ENCODE peak calls at places on chromosomes 1 and 21, in seven cellular contexts. One of them, this sample, is unnamed.
A peak's percentile ranks its signal among the peaks of the same experiment; 100 is the strongest.

GRCh38 chr21:37742532-37742931 is 173.7 kb downstream of the KCNJ6 start:
- DNase-seq in HCT116: no peak
- DNase-seq in CD4-positive, CD25-positive, alpha-beta regulatory T cell: no peak
- DNase-seq in MM.1S: no peak
- DNase-seq in GM23248: peak; percentile 62
- DNase-seq in uterus: no peak
- DNase-seq in keratinocyte: no peak
- DNase-seq in this sample: peak; percentile 13

GRCh38 chr1:47914218-47914937 is 82.8 kb downstream of the TRABD2B start:
- DNase-seq in MM.1S: no peak
- DNase-seq in GM23248: no peak
- DNase-seq in keratinocyte: no peak
- DNase-seq in HCT116: no peak
- DNase-seq in CD4-positive, CD25-positive, alpha-beta regulatory T cell: no peak
- DNase-seq in uterus: no peak
- DNase-seq in this sample: no peak

GRCh38 chr1:179146916-179147315 is 65.0 kb downstream of the TOR3A start:
- DNase-seq in uterus: no peak
- DNase-seq in GM23248: peak; percentile 64
- DNase-seq in HCT116: no peak
- DNase-seq in CD4-positive, CD25-positive, alpha-beta regulatory T cell: no peak
- DNase-seq in keratinocyte: no peak
- DNase-seq in MM.1S: no peak
- DNase-seq in this sample: no peak

GRCh38 chr1:169115891-169116585 is 9.5 kb downstream of the ATP1B1 start:
- DNase-seq in MM.1S: peak; percentile 87
- DNase-seq in keratinocyte: peak; percentile 75
- DNase-seq in CD4-positive, CD25-positive, alpha-beta regulatory T cell: no peak
- DNase-seq in GM23248: no peak
- DNase-seq in uterus: no peak
- DNase-seq in HCT116: no peak
- DNase-seq in this sample: peak; percentile 28

GRCh38 chr1:245245021-245245667 is 90.4 kb downstream of the KIF26B start:
- DNase-seq in CD4-positive, CD25-positive, alpha-beta regulatory T cell: no peak
- DNase-seq in keratinocyte: no peak
- DNase-seq in uterus: no peak
- DNase-seq in MM.1S: no peak
- DNase-seq in HCT116: no peak
- DNase-seq in GM23248: no peak
- DNase-seq in this sample: no peak

GRCh38 chr1:203268901-203269653 is 36.2 kb upstream of the BTG2 start:
- DNase-seq in GM23248: peak; percentile 80
- DNase-seq in uterus: no peak
- DNase-seq in HCT116: peak; percentile 64
- DNase-seq in CD4-positive, CD25-positive, alpha-beta regulatory T cell: peak; percentile 77
- DNase-seq in keratinocyte: no peak
- DNase-seq in MM.1S: peak; percentile 93
- DNase-seq in this sample: peak; percentile 93

GRCh38 chr1:16925635-16926490 is 4.1 kb downstream of the CROCC start:
- DNase-seq in GM23248: no peak
- DNase-seq in CD4-positive, CD25-positive, alpha-beta regulatory T cell: no peak
- DNase-seq in MM.1S: no peak
- DNase-seq in keratinocyte: peak; percentile 67
- DNase-seq in HCT116: no peak
- DNase-seq in uterus: no peak
- DNase-seq in this sample: no peak

GRCh38 chr1:248872752-248873408 is 14.0 kb upstream of the ZNF692 start:
- DNase-seq in GM23248: peak; percentile 83
- DNase-seq in MM.1S: peak; percentile 76
- DNase-seq in HCT116: peak; percentile 53
- DNase-seq in uterus: peak; percentile 60
- DNase-seq in keratinocyte: no peak
- DNase-seq in CD4-positive, CD25-positive, alpha-beta regulatory T cell: peak; percentile 39
- DNase-seq in this sample: peak; percentile 73

GRCh38 chr1:20375563-20375962 is 84.9 kb downstream of the VWA5B1 start:
- DNase-seq in CD4-positive, CD25-positive, alpha-beta regulatory T cell: no peak
- DNase-seq in keratinocyte: no peak
- DNase-seq in MM.1S: no peak
- DNase-seq in GM23248: peak; percentile 64
- DNase-seq in uterus: no peak
- DNase-seq in HCT116: no peak
- DNase-seq in this sample: no peak

GRCh38 chr1:174713796-174714195 is 266.0 kb downstream of the GPR52 start:
- DNase-seq in MM.1S: no peak
- DNase-seq in uterus: no peak
- DNase-seq in HCT116: no peak
- DNase-seq in CD4-positive, CD25-positive, alpha-beta regulatory T cell: no peak
- DNase-seq in GM23248: no peak
- DNase-seq in keratinocyte: no peak
- DNase-seq in this sample: no peak

GRCh38 chr21:42571391-42572150 is 57.9 kb downstream of the SLC37A1 start:
- DNase-seq in GM23248: no peak
- DNase-seq in MM.1S: no peak
- DNase-seq in CD4-positive, CD25-positive, alpha-beta regulatory T cell: no peak
- DNase-seq in HCT116: no peak
- DNase-seq in keratinocyte: no peak
- DNase-seq in uterus: peak; percentile 3
- DNase-seq in this sample: no peak

GRCh38 chr1:91608876-91609275 is 108.2 kb downstream of the CDC7 start:
- DNase-seq in GM23248: peak; percentile 84
- DNase-seq in keratinocyte: peak; percentile 72
- DNase-seq in HCT116: no peak
- DNase-seq in MM.1S: no peak
- DNase-seq in uterus: no peak
- DNase-seq in CD4-positive, CD25-positive, alpha-beta regulatory T cell: no peak
- DNase-seq in this sample: no peak

GRCh38 chr21:36478941-36479340 is 981 bp downstream of the CLDN14 start:
- DNase-seq in uterus: no peak
- DNase-seq in keratinocyte: no peak
- DNase-seq in CD4-positive, CD25-positive, alpha-beta regulatory T cell: no peak
- DNase-seq in GM23248: peak; percentile 55
- DNase-seq in HCT116: no peak
- DNase-seq in MM.1S: no peak
- DNase-seq in this sample: no peak

GRCh38 chr1:50308883-50309282 is 114.4 kb downstream of the DMRTA2 start:
- DNase-seq in uterus: no peak
- DNase-seq in CD4-positive, CD25-positive, alpha-beta regulatory T cell: no peak
- DNase-seq in GM23248: peak; percentile 46
- DNase-seq in keratinocyte: no peak
- DNase-seq in HCT116: no peak
- DNase-seq in MM.1S: peak; percentile 54
- DNase-seq in this sample: peak; percentile 48

GRCh38 chr1:2569060-2569459 is 12.9 kb downstream of the TNFRSF14 start:
- DNase-seq in uterus: no peak
- DNase-seq in GM23248: no peak
- DNase-seq in MM.1S: no peak
- DNase-seq in HCT116: no peak
- DNase-seq in CD4-positive, CD25-positive, alpha-beta regulatory T cell: no peak
- DNase-seq in keratinocyte: no peak
- DNase-seq in this sample: no peak

GRCh38 chr1:89085781-89086180 is 20.8 kb upstream of the GBP1 start:
- DNase-seq in uterus: no peak
- DNase-seq in HCT116: peak; percentile 40
- DNase-seq in keratinocyte: no peak
- DNase-seq in CD4-positive, CD25-positive, alpha-beta regulatory T cell: no peak
- DNase-seq in MM.1S: peak; percentile 39
- DNase-seq in GM23248: no peak
- DNase-seq in this sample: peak; percentile 16

GRCh38 chr1:228102791-228103620 is at the start of gene C1orf35:
- DNase-seq in MM.1S: peak; percentile 98
- DNase-seq in HCT116: peak; percentile 84
- DNase-seq in uterus: peak; percentile 94
- DNase-seq in CD4-positive, CD25-positive, alpha-beta regulatory T cell: peak; percentile 94
- DNase-seq in keratinocyte: no peak
- DNase-seq in GM23248: peak; percentile 99
- DNase-seq in this sample: peak; percentile 96

DNA sequence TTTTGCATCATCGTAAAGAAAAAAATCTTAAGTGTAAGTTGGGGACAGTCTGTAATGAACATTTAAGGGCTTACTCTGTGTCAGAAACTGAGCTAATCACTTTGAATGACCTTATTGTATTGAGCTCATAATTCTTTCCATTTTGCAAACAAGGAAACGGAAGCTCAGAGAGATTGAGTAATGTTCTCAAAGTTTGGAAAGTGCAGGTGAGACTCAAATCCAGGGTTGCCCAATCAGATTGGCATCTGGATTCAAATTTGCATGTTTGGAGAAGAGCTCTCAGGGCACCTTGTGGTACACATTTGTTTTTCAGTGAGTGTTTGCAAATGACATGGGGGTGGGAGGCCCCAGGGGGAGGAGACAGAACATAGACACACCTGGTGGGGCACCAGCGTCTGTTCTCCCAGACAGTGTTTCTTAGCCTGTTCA is 8.0 kb downstream of the ALPL start:
- DNase-seq in uterus: no peak
- DNase-seq in MM.1S: no peak
- DNase-seq in GM23248: no peak
- DNase-seq in CD4-positive, CD25-positive, alpha-beta regulatory T cell: no peak
- DNase-seq in HCT116: no peak
- DNase-seq in keratinocyte: no peak
- DNase-seq in this sample: peak; percentile 47
- H3K27ac ChIP-seq in uterus: no peak overlapping the region
- H3K27ac ChIP-seq in MM.1S: no peak overlapping the region
- H3K27ac ChIP-seq in GM23248: no peak overlapping the region
- H3K27ac ChIP-seq in CD4-positive, CD25-positive, alpha-beta regulatory T cell: no peak overlapping the region
- H3K27ac ChIP-seq in HCT116: no peak overlapping the region
- H3K27ac ChIP-seq in keratinocyte: no peak overlapping the region
- H3K27ac ChIP-seq in this sample: peak overlapping the region; percentile 72

GRCh38 chr1:73327180-73327793 is 870.7 kb downstream of the LRRIQ3 start:
- DNase-seq in uterus: no peak
- DNase-seq in keratinocyte: no peak
- DNase-seq in CD4-positive, CD25-positive, alpha-beta regulatory T cell: no peak
- DNase-seq in MM.1S: no peak
- DNase-seq in GM23248: no peak
- DNase-seq in HCT116: no peak
- DNase-seq in this sample: no peak

GRCh38 chr1:73327998-73328397 is 870.0 kb downstream of the LRRIQ3 start:
- DNase-seq in MM.1S: no peak
- DNase-seq in GM23248: no peak
- DNase-seq in uterus: no peak
- DNase-seq in HCT116: no peak
- DNase-seq in CD4-positive, CD25-positive, alpha-beta regulatory T cell: no peak
- DNase-seq in keratinocyte: no peak
- DNase-seq in this sample: no peak

GRCh38 chr1:73326663-73327062 is 871.3 kb downstream of the LRRIQ3 start:
- DNase-seq in uterus: no peak
- DNase-seq in MM.1S: no peak
- DNase-seq in HCT116: no peak
- DNase-seq in GM23248: no peak
- DNase-seq in CD4-positive, CD25-positive, alpha-beta regulatory T cell: no peak
- DNase-seq in keratinocyte: no peak
- DNase-seq in this sample: no peak

GRCh38 chr1:73333847-73334503 is 864.0 kb downstream of the LRRIQ3 start:
- DNase-seq in CD4-positive, CD25-positive, alpha-beta regulatory T cell: no peak
- DNase-seq in keratinocyte: no peak
- DNase-seq in GM23248: no peak
- DNase-seq in uterus: no peak
- DNase-seq in HCT116: no peak
- DNase-seq in MM.1S: no peak
- DNase-seq in this sample: no peak

DNA sequence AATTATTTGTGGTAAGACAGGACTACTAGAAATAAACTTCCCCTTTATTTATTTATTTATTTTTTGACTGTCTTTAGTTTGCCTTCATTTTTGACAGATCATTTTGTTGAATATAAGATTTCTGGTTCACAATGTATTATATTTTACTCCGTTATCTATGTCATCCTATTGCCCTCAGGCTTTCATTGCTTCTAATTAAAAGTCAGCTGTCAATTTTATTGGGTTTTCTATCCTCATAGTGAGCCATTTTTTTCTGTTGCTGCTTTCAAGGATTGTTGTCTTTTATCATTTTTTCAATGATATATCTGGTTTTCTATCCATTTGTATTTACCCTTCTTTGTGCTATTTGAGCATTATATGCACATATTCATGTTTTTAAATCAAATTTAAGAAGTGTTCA is 866.2 kb downstream of the LRRIQ3 start:
- DNase-seq in MM.1S: no peak
- DNase-seq in GM23248: no peak
- DNase-seq in HCT116: no peak
- DNase-seq in CD4-positive, CD25-positive, alpha-beta regulatory T cell: no peak
- DNase-seq in keratinocyte: no peak
- DNase-seq in uterus: no peak
- DNase-seq in this sample: no peak
- H3K9me3 ChIP-seq in MM.1S: no peaks in the 10 kb centered on the region
- H3K9me3 ChIP-seq in GM23248: peaks cover 6% of the 10 kb centered on the region
- H3K9me3 ChIP-seq in HCT116: peaks cover 14% of the 10 kb centered on the region
- H3K9me3 ChIP-seq in CD4-positive, CD25-positive, alpha-beta regulatory T cell: peaks cover 2% of the 10 kb centered on the region
- H3K9me3 ChIP-seq in keratinocyte: no peaks in the 10 kb centered on the region
- H3K9me3 ChIP-seq in uterus: no peaks in the 10 kb centered on the region
- H3K9me3 ChIP-seq in this sample: no peaks in the 10 kb centered on the region

DNA sequence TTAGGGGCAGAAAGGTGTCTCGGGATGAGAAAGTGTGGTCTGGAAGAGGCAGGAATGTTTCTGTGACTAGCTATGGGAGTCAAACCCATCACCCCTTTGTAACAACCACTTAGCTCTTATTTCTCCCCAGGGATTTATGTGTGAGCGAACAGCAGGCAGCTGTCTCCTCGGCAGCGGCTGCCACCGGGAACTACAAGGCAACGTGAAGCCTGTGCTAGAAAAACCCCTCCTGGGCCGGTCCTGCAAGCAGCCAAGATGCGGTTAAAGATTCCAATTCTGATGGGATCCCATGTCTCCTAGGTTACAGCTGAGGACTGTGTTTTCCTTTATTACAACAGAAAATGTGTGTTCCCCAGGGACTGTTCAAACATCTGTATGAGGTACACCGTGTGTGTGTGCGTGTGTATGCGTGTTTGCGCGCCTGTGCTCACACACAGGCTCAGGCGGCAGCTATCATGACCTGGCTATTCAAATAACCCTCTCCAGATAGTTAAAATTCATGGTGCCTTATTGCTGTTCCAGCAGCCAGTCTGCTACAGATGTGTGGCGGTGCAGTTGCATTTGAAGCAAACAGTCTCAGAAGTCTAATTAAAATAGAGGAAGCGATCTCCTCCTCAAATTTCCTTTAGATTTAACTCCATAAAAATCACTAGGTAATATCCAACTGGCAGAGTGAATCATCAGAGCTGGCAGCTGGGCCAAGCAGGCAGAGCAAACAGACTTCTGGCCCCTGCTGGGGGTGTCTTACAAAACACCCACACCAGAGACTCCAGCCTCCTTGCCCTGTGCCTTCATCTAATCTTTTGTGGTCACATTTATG is 68.0 kb downstream of the LMX1A start:
- DNase-seq in GM23248: no peak
- DNase-seq in uterus: no peak
- DNase-seq in HCT116: no peak
- DNase-seq in CD4-positive, CD25-positive, alpha-beta regulatory T cell: no peak
- DNase-seq in keratinocyte: no peak
- DNase-seq in MM.1S: no peak
- DNase-seq in this sample: no peak
- H3K27ac ChIP-seq in GM23248: no peak overlapping the region
- H3K27ac ChIP-seq in uterus: no peak overlapping the region
- H3K27ac ChIP-seq in HCT116: no peak overlapping the region
- H3K27ac ChIP-seq in CD4-positive, CD25-positive, alpha-beta regulatory T cell: no peak overlapping the region
- H3K27ac ChIP-seq in keratinocyte: no peak overlapping the region
- H3K27ac ChIP-seq in MM.1S: no peak overlapping the region
- H3K27ac ChIP-seq in this sample: no peak overlapping the region

DNA sequence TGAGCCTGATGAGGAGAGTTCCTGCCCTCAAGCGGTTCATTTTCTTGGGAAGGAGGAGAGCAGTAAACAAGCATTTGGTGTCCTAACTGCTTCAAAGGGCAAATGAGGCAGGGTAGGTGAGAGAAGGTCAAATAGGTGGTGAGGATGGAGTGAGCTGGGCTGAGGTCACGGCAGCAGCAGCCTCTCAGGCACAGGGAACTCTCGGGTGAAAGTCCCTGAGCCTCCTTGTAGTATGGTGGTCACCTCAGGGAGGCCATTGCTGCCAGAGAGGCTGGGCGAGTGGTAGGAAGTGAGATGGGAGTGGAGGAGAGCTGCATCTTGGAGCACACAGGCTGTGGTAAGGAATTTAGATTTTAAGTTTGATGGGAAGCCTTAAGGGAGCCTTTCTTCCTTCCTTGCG is 4.0 kb downstream of the ADARB1 start:
- DNase-seq in HCT116: no peak
- DNase-seq in MM.1S: no peak
- DNase-seq in uterus: no peak
- DNase-seq in CD4-positive, CD25-positive, alpha-beta regulatory T cell: no peak
- DNase-seq in GM23248: no peak
- DNase-seq in keratinocyte: no peak
- DNase-seq in this sample: no peak
- H3K9me3 ChIP-seq in HCT116: no peaks in the 10 kb centered on the region
- H3K9me3 ChIP-seq in MM.1S: no peaks in the 10 kb centered on the region
- H3K9me3 ChIP-seq in uterus: no peaks in the 10 kb centered on the region
- H3K9me3 ChIP-seq in CD4-positive, CD25-positive, alpha-beta regulatory T cell: no peaks in the 10 kb centered on the region
- H3K9me3 ChIP-seq in GM23248: no peaks in the 10 kb centered on the region
- H3K9me3 ChIP-seq in keratinocyte: no peaks in the 10 kb centered on the region
- H3K9me3 ChIP-seq in this sample: no peaks in the 10 kb centered on the region